ENCODE peak calls at places on chromosomes 7 and 10, in four cellular contexts. N, B, F and O are unnamed samples.

GRCh38 chr10:72016608-72017310 is 52.6 kb downstream of the CHST3 start:
- DNase-seq in N (no peak), B (no peak), F (no peak), O (no peak)

GRCh38 chr10:15879058-15879457 is 18.8 kb upstream of the MINDY3 start:
- DNase-seq in N (no peak), B (no peak), F (peak), O (no peak)

GRCh38 chr7:107924841-107925490 is 34.0 kb downstream of the DLD start:
- DNase-seq in N (no peak), B (no peak), F (no peak), O (no peak)

GRCh38 chr10:117541909-117542705 is 439 bp upstream of the EMX2 start:
- DNase-seq in N (no peak), B (no peak), F (peak), O (no peak)

GRCh38 chr7:106185719-106186118 is 73.6 kb upstream of the SYPL1 start:
- DNase-seq in N (no peak), B (no peak), F (no peak), O (no peak)

GRCh38 chr7:76191783-76192240 is 9.9 kb upstream of the SRRM3 start:
- DNase-seq in N (peak), B (peak), F (peak), O (no peak)

GRCh38 chr7:81482600-81483186 is 287.2 kb downstream of the HGF start:
- DNase-seq in N (no peak), B (no peak), F (peak), O (no peak)

GRCh38 chr10:131088619-131089018 is 222.9 kb downstream of the TCERG1L start:
- DNase-seq in N (peak), B (no peak), F (no peak), O (no peak)

GRCh38 chr7:120806669-120807068 is 51.3 kb downstream of the TSPAN12 start:
- DNase-seq in N (no peak), B (no peak), F (peak), O (no peak)

GRCh38 chr7:131352032-131352431 is 24.4 kb downstream of the MKLN1 start:
- DNase-seq in N (no peak), B (no peak), F (no peak), O (no peak)

GRCh38 chr7:131357282-131357880 is 29.7 kb downstream of the MKLN1 start:
- DNase-seq in N (no peak), B (no peak), F (peak), O (no peak)

GRCh38 chr7:131355917-131356777 is 28.5 kb downstream of the MKLN1 start:
- DNase-seq in N (no peak), B (peak), F (peak), O (no peak)

GRCh38 chr7:131358636-131359035 is 31.0 kb downstream of the MKLN1 start:
- DNase-seq in N (no peak), B (no peak), F (no peak), O (no peak)

GRCh38 chr7:131354390-131354789 is 26.7 kb downstream of the MKLN1 start:
- DNase-seq in N (no peak), B (no peak), F (peak), O (no peak)
- H3K4me3 ChIP-seq in N (no peak), B (no peak), F (no peak), O (no peak)

GRCh38 chr10:22927163-22927562 is 690 bp upstream of the ARMC3 start:
- DNase-seq in N (no peak), B (no peak), F (no peak), O (no peak)
- H3K4me3 ChIP-seq in N (peak), B (peak), F (no peak), O (no peak)

DNA sequence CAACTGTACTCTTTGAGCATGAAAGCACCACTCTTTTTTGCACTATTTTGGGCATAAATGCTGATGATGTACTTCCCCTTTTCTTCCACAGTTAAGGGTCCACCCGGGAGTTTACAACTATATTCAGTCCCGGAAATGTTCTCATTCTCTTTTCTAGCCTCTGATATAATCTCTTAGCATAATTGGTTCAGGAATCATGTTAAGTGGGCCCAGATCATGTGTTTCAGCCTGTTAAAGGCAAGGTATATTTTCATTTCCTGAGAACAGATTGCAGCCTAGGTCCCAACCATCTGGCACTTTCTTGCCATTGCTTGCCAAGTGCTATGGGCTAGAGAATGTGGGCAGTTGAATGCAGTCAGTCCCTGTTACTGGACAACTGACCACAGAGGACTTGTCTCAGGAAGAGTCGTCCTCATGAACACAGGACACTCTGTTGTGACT is 111.4 kb upstream of the GLCCI1 start:
- DNase-seq in N (peak), B (no peak), F (no peak), O (no peak)
- H3K4me3 ChIP-seq in N (no peak), B (no peak), F (no peak), O (no peak)

GRCh38 chr7:77308792-77309191 is 107.4 kb downstream of the GSAP start:
- DNase-seq in N (no peak), B (no peak), F (no peak), O (no peak)
- H3K4me3 ChIP-seq in N (no peak), B (no peak), F (no peak), O (no peak)

DNA sequence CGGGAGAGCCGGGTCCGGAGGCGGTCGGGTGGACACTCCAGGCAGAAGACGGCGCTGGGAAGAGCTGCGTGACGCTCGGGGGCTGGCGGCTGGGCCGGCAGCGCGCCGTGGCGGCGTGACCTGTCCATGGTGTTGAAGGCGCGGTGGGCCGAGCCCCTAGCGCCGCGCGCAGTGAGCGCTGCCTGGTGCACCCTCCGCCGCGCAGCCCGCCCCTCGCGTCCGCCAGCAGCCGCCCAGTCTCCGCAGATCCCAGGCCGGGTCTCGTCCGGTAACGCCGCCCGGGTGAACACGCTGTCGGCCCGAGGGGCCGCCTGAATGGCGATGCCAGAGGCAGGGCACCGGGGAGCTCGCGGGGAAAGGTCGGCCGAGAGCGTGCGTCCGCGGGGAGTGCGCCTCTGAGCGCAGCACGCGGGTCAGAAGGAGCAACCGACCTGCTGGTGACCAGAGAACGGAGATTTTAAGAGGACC is 657 bp upstream of the TMEM178B start:
- DNase-seq in N (peak), B (no peak), F (peak), O (peak)
- H3K4me3 ChIP-seq in N (peak), B (peak), F (peak), O (peak)

GRCh38 chr10:42475168-42476098 is 162.9 kb downstream of the ZNF33B start:
- DNase-seq in N (no peak), B (no peak), F (peak), O (no peak)
- H3K4me3 ChIP-seq in N (no peak), B (no peak), F (no peak), O (peak)

GRCh38 chr7:99079104-99079503 is 64.8 kb downstream of the SMURF1 start:
- DNase-seq in N (no peak), B (peak), F (no peak), O (no peak)
- H3K4me3 ChIP-seq in N (no peak), B (no peak), F (no peak), O (no peak)

GRCh38 chr10:133530506-133530905 is 3.3 kb downstream of the CYP2E1 start:
- DNase-seq in N (no peak), B (no peak), F (no peak), O (no peak)

GRCh38 chr10:133528296-133528844 is 1.2 kb downstream of the CYP2E1 start:
- DNase-seq in N (no peak), B (no peak), F (no peak), O (no peak)

GRCh38 chr10:133528845-133529575 is 1.8 kb downstream of the CYP2E1 start:
- DNase-seq in N (peak), B (no peak), F (peak), O (no peak)

GRCh38 chr10:133527779-133528271 is 662 bp downstream of the CYP2E1 start:
- DNase-seq in N (no peak), B (no peak), F (no peak), O (no peak)

GRCh38 chr10:133529576-133529946 is 2.4 kb downstream of the CYP2E1 start:
- DNase-seq in N (no peak), B (no peak), F (no peak), O (no peak)
- H3K4me3 ChIP-seq in N (peak), B (no peak), F (no peak), O (no peak)

GRCh38 chr7:157009170-157009777 is 1.2 kb downstream of the MNX1 start:
- DNase-seq in N (no peak), B (peak), F (no peak), O (no peak)

GRCh38 chr7:157010588-157011332 is at the start of gene MNX1:
- DNase-seq in N (peak), B (peak), F (no peak), O (no peak)

GRCh38 chr7:157011333-157012112 is 1.1 kb upstream of the MNX1 start:
- DNase-seq in N (peak), B (peak), F (no peak), O (no peak)

GRCh38 chr7:157008206-157009169 is 2.0 kb downstream of the MNX1 start:
- DNase-seq in N (no peak), B (no peak), F (no peak), O (no peak)

DNA sequence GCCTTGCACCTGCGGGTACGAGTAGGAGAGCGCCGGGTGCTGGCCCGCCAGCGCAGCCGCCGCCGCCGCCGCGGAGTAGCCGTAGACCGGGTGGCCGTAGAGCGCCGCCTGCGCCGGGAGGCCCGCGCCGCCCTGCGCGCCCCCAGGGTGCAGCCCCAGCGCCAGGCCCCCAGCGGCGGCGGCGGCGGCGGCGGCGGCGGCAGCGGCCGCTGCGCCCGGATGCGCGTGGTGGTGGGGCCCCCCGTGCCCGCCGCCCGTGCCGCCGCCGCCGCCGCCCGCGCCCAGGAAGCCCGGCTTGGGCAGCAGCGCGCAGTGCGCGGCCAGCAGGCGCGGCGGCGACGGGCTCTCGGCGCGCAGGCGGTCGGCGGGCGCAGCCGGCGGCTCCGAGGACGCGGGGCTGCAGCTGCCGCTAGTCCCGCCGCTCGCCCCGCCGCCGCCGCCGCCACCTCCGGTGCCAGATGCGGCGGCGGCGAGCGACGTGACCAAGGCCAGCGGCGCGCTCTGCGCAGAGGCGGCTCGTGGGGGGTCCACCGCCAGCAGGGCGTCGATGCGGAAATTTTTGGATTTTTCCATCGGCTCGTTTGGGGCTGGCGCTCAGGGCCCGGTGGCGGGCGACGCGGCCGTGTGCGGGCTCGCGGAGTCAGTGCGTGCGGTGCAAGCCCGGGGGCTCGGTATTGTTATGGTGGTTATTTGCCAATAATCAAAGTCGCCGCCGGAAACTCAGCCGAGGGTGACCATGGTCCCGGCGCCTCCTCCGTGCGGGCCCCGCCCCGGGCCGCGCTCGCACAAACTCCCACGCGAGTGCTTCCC is 480 bp downstream of the MNX1 start:
- DNase-seq in N (no peak), B (no peak), F (no peak), O (no peak)
- H3K4me3 ChIP-seq in N (peak), B (peak), F (no peak), O (peak)

DNA sequence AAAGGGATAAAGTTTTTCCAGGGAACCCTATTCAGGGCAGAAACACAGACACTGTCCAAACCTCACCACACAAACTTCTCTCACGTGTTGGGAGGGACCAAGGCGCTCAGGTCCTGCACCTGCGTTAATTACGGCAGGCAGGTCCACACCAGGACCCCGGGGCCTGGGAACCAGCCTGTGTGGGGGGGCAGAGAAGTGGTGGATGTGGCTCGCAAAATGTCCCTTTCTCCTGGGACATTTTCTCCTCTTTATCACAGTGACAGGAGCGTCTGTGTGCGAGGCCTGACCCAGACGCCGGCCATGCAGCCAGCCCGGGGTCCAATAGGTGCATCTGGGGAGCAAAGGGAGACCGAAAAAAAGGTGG is 73.4 kb upstream of the ZNF722 start:
- DNase-seq in N (no peak), B (peak), F (no peak), O (no peak)
- H3K4me3 ChIP-seq in N (no peak), B (peak), F (peak), O (no peak)